ENCODE peak calls at places on chromosomes 6 and 20, in eight cellular contexts. H is right lobe of liver; G is foreskin keratinocyte; A is ascending aorta; Q is GM23248; U is CD8-positive, alpha-beta T cell; X is MM.1S; T is naive thymus-derived CD4-positive, alpha-beta T cell. W is an unnamed sample.

GRCh38 chr6:168313371-168314028 is 6.1 kb downstream of the DACT2 start:
- DNase-seq in X (no peak), T (no peak), H (no peak), U (no peak), Q (no peak), A (no peak), G (no peak), W (no peak)

GRCh38 chr6:3711776-3712175 is 39.7 kb downstream of the PXDC1 start:
- DNase-seq in U (no peak), G (no peak), Q (no peak), T (no peak), H (no peak), X (no peak), A (no peak), W (no peak)

GRCh38 chr6:26445934-26446667 is 5.8 kb downstream of the BTN3A3 start:
- DNase-seq in X (peak), H (no peak), T (no peak), U (no peak), A (no peak), Q (no peak), G (no peak), W (no peak)

GRCh38 chr20:61848851-61849250 is 216.8 kb downstream of the TAF4 start:
- DNase-seq in U (no peak), X (no peak), Q (no peak), G (no peak), T (no peak), A (no peak), H (peak), W (no peak)

GRCh38 chr20:62362991-62363919 is 3.9 kb downstream of the LAMA5 start:
- DNase-seq in T (no peak), U (no peak), Q (no peak), H (peak), X (no peak), G (no peak), A (peak), W (no peak)

GRCh38 chr20:19095762-19096161 is 116.7 kb upstream of the SLC24A3 start:
- DNase-seq in A (no peak), G (no peak), X (no peak), T (no peak), U (no peak), H (no peak), Q (no peak), W (no peak)

GRCh38 chr6:136290406-136291010 is 862 bp upstream of the BCLAF1 start:
- DNase-seq in U (peak), X (peak), H (peak), G (peak), T (peak), A (peak), Q (peak), W (no peak)

GRCh38 chr6:1619106-1619665 is 9.5 kb downstream of the FOXC1 start:
- DNase-seq in U (no peak), T (no peak), Q (no peak), A (no peak), H (peak), X (no peak), G (no peak), W (no peak)

GRCh38 chr20:22805219-22805618 is 220.8 kb upstream of the FOXA2 start:
- DNase-seq in Q (peak), U (no peak), A (peak), T (no peak), X (no peak), H (no peak), G (peak), W (no peak)

GRCh38 chr20:2603816-2604505 is 48.5 kb upstream of the NOP56 start:
- DNase-seq in Q (no peak), X (no peak), T (no peak), U (no peak), A (no peak), G (no peak), H (no peak), W (no peak)

GRCh38 chr6:35893246-35893645 is 27.7 kb downstream of the SRPK1 start:
- DNase-seq in H (no peak), G (no peak), A (no peak), Q (no peak), T (no peak), X (no peak), U (no peak), W (no peak)

GRCh38 chr20:5780233-5781217 is 30.3 kb downstream of the SHLD1 start:
- DNase-seq in T (no peak), U (no peak), X (no peak), A (no peak), H (no peak), Q (peak), G (peak), W (no peak)

GRCh38 chr6:31585531-31585930 is 546 bp upstream of the LST1 start:
- DNase-seq in X (peak), H (no peak), U (no peak), G (no peak), A (no peak), T (peak), Q (peak), W (no peak)

GRCh38 chr20:21156266-21156665 is 30.4 kb downstream of the KIZ start:
- DNase-seq in G (peak), U (no peak), T (no peak), Q (peak), H (no peak), A (no peak), X (no peak), W (no peak)

GRCh38 chr20:50192364-50193168 is 1.9 kb downstream of the CEBPB start:
- DNase-seq in G (peak), T (peak), U (peak), A (peak), Q (peak), H (peak), X (peak), W (peak)

GRCh38 chr6:165804331-165805066 is 141.5 kb upstream of the PDE10A start:
- DNase-seq in X (no peak), G (no peak), Q (peak), H (no peak), T (no peak), A (no peak), U (no peak), W (peak)

GRCh38 chr6:143634486-143634885 is 43.3 kb upstream of the PHACTR2 start:
- DNase-seq in X (peak), U (no peak), A (no peak), Q (peak), T (no peak), G (peak), H (no peak), W (no peak)

GRCh38 chr20:63624486-63624885 is 2.4 kb downstream of the GMEB2 start:
- DNase-seq in X (no peak), T (no peak), H (peak), U (no peak), Q (peak), A (no peak), G (no peak), W (no peak)

GRCh38 chr6:152416652-152417051 is 220.5 kb downstream of the SYNE1 start:
- DNase-seq in G (no peak), Q (no peak), A (no peak), U (no peak), X (no peak), T (no peak), H (no peak), W (no peak)

GRCh38 chr6:143583542-143584330 is 72.2 kb upstream of the FUCA2 start:
- DNase-seq in H (no peak), T (no peak), U (no peak), X (no peak), A (no peak), G (no peak), Q (peak), W (no peak)

GRCh38 chr20:46689754-46690085 is 476 bp upstream of the TP53RK start:
- DNase-seq in A (no peak), X (no peak), G (no peak), U (no peak), T (no peak), Q (no peak), H (no peak), W (no peak)

GRCh38 chr20:17228624-17229061 is 1.8 kb downstream of the PCSK2 start:
- DNase-seq in U (no peak), T (no peak), Q (no peak), A (no peak), H (peak), G (no peak), X (no peak), W (no peak)

GRCh38 chr20:25579081-25579770 is 6.1 kb downstream of the NINL start:
- DNase-seq in U (no peak), H (no peak), A (no peak), X (no peak), G (no peak), T (no peak), Q (no peak), W (no peak)

GRCh38 chr6:68040780-68041179 is 594.3 kb upstream of the ADGRB3 start:
- DNase-seq in T (no peak), G (no peak), Q (no peak), A (no peak), H (no peak), U (no peak), X (no peak), W (no peak)

GRCh38 chr6:167588920-167589614 is 237.6 kb upstream of the AFDN start:
- DNase-seq in A (no peak), T (no peak), H (no peak), U (no peak), Q (no peak), G (no peak), X (no peak), W (no peak)

GRCh38 chr20:63314566-63315239 is 21.7 kb downstream of the COL20A1 start:
- DNase-seq in X (no peak), G (no peak), U (no peak), Q (no peak), A (peak), H (peak), T (no peak), W (no peak)

GRCh38 chr20:50958733-50959542 is at the start of gene MOCS3:
- DNase-seq in G (peak), Q (peak), H (peak), T (peak), U (peak), X (peak), A (peak), W (peak)

GRCh38 chr6:40276176-40276575 is 311.0 kb downstream of the LRFN2 start:
- DNase-seq in Q (no peak), A (no peak), T (no peak), G (no peak), X (no peak), H (no peak), U (no peak), W (no peak)

GRCh38 chr6:6699741-6700367 is 111.3 kb downstream of the LY86 start:
- DNase-seq in Q (peak), T (no peak), G (peak), A (peak), H (no peak), U (no peak), X (no peak), W (peak)

GRCh38 chr6:125906158-125906998 is 50.2 kb upstream of the HINT3 start:
- DNase-seq in G (no peak), X (peak), Q (peak), H (peak), U (no peak), T (peak), A (peak), W (no peak)

GRCh38 chr20:43925786-43926185 is 11.1 kb downstream of the TOX2 start:
- DNase-seq in A (no peak), H (no peak), X (no peak), Q (peak), T (no peak), U (no peak), G (no peak), W (no peak)

GRCh38 chr6:154476494-154476893 is 34.0 kb downstream of the CNKSR3 start:
- DNase-seq in G (no peak), A (no peak), X (no peak), Q (no peak), T (no peak), U (no peak), H (no peak), W (no peak)

GRCh38 chr6:165959627-165960026 is 208.0 kb downstream of the TBXT start:
- DNase-seq in A (no peak), H (no peak), U (no peak), Q (no peak), T (no peak), X (no peak), G (no peak), W (no peak)

GRCh38 chr6:166996406-166996805 is 2.8 kb upstream of the CEP43 start:
- DNase-seq in U (no peak), X (no peak), G (peak), H (no peak), Q (no peak), A (no peak), T (no peak), W (no peak)

GRCh38 chr6:160328447-160328846 is 19.7 kb upstream of the SLC22A3 start:
- DNase-seq in H (no peak), A (peak), T (no peak), Q (no peak), X (no peak), U (no peak), G (no peak), W (no peak)

GRCh38 chr20:889932-890463 is 26.1 kb downstream of the ANGPT4 start:
- DNase-seq in Q (no peak), A (no peak), G (no peak), T (no peak), X (no peak), H (peak), U (no peak), W (no peak)

GRCh38 chr6:135667694-135668455 is 170.3 kb upstream of the AHI1 start:
- DNase-seq in G (peak), Q (peak), U (no peak), H (no peak), A (no peak), T (no peak), X (no peak), W (no peak)

GRCh38 chr6:152701081-152701862 is 3.6 kb downstream of the MYCT1 start:
- DNase-seq in H (no peak), Q (no peak), T (no peak), X (no peak), A (no peak), U (no peak), G (no peak), W (no peak)

GRCh38 chr6:61606500-61606899 is 679.5 kb downstream of the KHDRBS2 start:
- DNase-seq in X (no peak), T (no peak), U (no peak), Q (no peak), H (no peak), G (no peak), A (no peak), W (no peak)

DNA sequence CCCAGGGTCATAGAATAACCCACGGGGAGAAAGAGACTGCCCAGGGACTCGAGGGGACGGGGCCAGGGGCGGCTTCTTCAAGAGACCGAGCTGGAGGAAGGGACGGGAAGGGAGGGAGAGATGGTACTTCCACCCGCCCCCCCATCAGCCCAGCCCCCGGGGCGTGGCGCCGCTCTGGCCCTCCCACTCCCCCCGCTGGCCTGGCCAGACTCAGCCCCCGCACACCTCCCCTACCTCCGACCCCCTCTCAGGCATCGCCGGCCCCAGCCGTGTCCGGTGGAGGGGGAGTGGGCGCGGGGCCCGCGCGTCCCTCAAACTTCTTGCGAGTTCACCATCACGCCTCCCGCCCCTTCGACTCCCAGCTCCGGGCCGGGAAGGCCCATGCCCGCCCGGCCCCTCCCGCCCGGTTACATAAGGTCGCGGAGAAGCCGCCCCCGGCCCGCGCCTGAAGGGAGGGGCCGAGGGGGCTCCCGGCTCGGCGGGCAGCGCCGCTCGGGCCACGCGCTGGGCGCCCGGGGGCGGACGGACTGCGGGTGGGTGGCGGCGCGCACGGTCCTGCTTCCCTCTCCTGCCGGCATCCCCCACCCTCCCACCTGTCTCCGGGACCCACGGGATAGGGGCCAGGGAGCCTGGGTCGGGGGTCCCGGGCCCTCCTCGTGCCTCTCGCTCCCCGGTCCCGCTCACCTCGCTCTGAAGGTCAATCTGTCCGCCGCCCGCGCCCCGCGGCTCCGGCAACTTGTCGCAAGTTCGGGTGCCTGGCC is 562 bp downstream of the TFEB start:
- DNase-seq in A (peak), G (peak), T (peak), X (peak), U (peak), Q (peak), H (peak), W (peak)
- H3K27ac ChIP-seq in A (peak), G (no peak), T (peak), X (peak), U (peak), Q (peak), H (peak), W (peak)

GRCh38 chr6:25369450-25370086 is 90.4 kb downstream of the CARMIL1 start:
- DNase-seq in U (no peak), H (no peak), G (no peak), X (peak), A (no peak), T (peak), Q (peak), W (no peak)

GRCh38 chr6:25369043-25369442 is 89.9 kb downstream of the CARMIL1 start:
- DNase-seq in T (no peak), Q (no peak), X (no peak), A (no peak), U (no peak), H (no peak), G (no peak), W (peak)

GRCh38 chr6:25370175-25371036 is 91.2 kb downstream of the CARMIL1 start:
- DNase-seq in Q (no peak), G (no peak), A (no peak), U (no peak), H (no peak), T (no peak), X (peak), W (no peak)

GRCh38 chr6:25365159-25365558 is 86.0 kb downstream of the CARMIL1 start:
- DNase-seq in Q (no peak), G (no peak), T (no peak), U (no peak), X (no peak), A (no peak), H (no peak), W (no peak)

GRCh38 chr6:25366785-25367657 is 87.8 kb downstream of the CARMIL1 start:
- DNase-seq in Q (peak), U (no peak), G (peak), H (no peak), T (peak), A (no peak), X (peak), W (no peak)
- H3K27ac ChIP-seq in Q (no peak), U (peak), G (no peak), H (no peak), T (peak), A (peak), X (peak), W (no peak)

DNA sequence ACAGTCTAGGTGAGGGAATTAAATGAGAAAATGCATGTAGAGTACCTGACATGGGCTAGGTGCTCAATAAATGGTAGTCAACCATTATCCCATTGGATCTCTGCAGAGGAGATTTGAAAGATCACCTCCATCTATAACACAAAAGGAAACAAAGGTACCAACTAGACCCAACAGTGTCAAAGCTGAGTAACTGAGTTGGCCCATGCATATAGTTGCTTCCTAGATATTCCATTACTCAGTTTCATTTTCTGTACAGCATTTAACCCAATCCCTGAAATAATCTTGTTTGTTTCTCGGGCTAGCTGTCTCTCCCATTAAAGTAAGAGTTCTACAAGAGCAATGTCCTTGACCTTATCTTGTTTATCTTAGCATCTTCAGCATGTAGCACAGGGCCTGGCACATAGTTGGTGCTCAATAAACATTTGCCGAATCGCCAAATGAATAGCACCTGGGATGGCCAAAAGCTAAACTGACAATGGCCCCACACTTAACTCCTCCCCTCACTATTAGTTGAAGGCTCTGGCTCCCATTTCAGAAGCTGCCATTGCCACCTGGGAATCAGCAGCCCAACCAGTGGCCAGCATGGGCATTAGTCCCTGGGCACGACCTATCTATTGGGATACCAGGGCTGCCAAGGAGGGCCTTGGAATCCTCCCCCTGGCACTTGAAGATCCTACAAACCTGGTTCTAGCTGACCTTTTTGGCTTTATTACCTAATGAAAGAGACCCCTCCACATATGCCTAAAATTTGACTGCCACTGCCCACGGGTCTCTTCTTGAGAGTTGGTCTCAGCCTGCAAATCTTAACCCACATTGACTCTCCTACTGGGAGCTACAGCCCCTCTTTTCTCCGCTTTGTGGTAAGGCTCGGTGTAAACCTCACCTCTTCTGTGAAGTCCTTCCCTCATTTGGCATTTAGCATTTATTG is 22.6 kb downstream of the BCL2L1 start:
- DNase-seq in H (no peak), X (no peak), T (no peak), G (no peak), U (no peak), Q (no peak), A (no peak), W (no peak)
- H3K27ac ChIP-seq in H (peak), X (peak), T (no peak), G (peak), U (no peak), Q (peak), A (peak), W (peak)

GRCh38 chr6:20159781-20160540 is 52.3 kb downstream of the MBOAT1 start:
- DNase-seq in G (no peak), Q (peak), A (no peak), X (no peak), U (no peak), T (no peak), H (no peak), W (no peak)

GRCh38 chr6:20159098-20159497 is 53.2 kb downstream of the MBOAT1 start:
- DNase-seq in X (no peak), U (no peak), Q (no peak), H (no peak), T (no peak), A (no peak), G (no peak), W (no peak)

GRCh38 chr6:20162515-20162914 is 49.8 kb downstream of the MBOAT1 start:
- DNase-seq in X (no peak), U (no peak), H (no peak), T (no peak), Q (no peak), A (no peak), G (no peak), W (no peak)

GRCh38 chr6:20158691-20159090 is 53.6 kb downstream of the MBOAT1 start:
- DNase-seq in Q (no peak), H (no peak), G (no peak), T (no peak), A (no peak), U (no peak), X (no peak), W (no peak)

DNA sequence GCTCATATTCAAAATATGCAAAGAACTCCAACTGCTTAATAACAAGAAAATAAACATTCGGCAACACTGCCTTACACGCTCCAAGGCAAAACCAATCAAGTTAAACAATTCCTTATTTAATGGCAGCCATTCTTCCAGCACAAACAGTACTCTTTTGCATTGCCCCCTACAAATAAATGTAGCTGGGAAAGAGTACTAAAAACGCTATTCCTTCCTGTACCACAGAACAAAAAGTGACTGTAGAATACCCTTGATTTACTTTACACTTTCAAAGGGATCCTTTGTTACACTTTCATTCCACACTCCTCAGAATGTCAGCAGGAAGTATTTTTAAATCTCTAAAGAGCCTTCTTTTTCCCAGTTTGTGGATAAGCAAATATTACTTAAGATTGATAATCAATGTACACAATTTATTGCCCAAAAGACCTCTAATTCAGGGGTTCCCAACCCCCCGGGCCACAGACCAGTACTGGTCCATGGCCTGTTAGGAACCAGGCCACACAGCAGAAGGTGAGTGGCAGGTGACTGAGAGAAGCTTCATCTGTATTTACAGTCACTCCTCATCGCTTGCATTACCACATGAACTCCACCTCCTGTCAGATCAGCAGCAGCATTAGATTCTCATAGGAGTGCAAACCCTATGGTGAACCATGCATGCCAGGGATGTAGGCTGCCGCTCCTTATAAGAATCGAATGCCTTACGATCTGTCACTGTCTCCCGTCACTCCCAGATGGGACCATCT is 51.6 kb downstream of the MBOAT1 start:
- DNase-seq in T (no peak), X (no peak), A (no peak), G (no peak), H (no peak), U (no peak), Q (no peak), W (no peak)
- H3K27ac ChIP-seq in T (no peak), X (no peak), A (no peak), G (no peak), H (no peak), U (no peak), Q (peak), W (no peak)

W was measured in caudate nucleus.